ENCODE peak calls at places on chromosome 13, in ten cellular contexts. One of them, this sample, is unnamed.

GRCh38 chr13:74227476-74228158 is 93.4 kb upstream of the KLF12 start:
- DNase-seq in stomach: no peak
- DNase-seq in AG04450: no peak
- DNase-seq in left lung: no peak
- DNase-seq in Peyer's patch: no peak
- DNase-seq in fibroblast of lung: no peak
- DNase-seq in CD8-positive, alpha-beta memory T cell: no peak
- DNase-seq in IMR-90: no peak
- DNase-seq in body of pancreas: no peak
- DNase-seq in adrenal gland: no peak
- DNase-seq in this sample: no peak

GRCh38 chr13:76942363-76942762 is 5.9 kb upstream of the ACOD1 start:
- DNase-seq in fibroblast of lung: no peak
- DNase-seq in stomach: no peak
- DNase-seq in AG04450: no peak
- DNase-seq in adrenal gland: no peak
- DNase-seq in CD8-positive, alpha-beta memory T cell: no peak
- DNase-seq in left lung: no peak
- DNase-seq in IMR-90: no peak
- DNase-seq in body of pancreas: no peak
- DNase-seq in Peyer's patch: no peak
- DNase-seq in this sample: no peak

GRCh38 chr13:91557328-91557727 is 158.9 kb downstream of the GPC5 start:
- DNase-seq in IMR-90: no peak
- DNase-seq in CD8-positive, alpha-beta memory T cell: no peak
- DNase-seq in body of pancreas: no peak
- DNase-seq in adrenal gland: no peak
- DNase-seq in left lung: no peak
- DNase-seq in Peyer's patch: no peak
- DNase-seq in stomach: no peak
- DNase-seq in fibroblast of lung: no peak
- DNase-seq in AG04450: no peak
- DNase-seq in this sample: no peak

GRCh38 chr13:62583466-62583865 is 1167.8 kb upstream of the PCDH20 start:
- DNase-seq in CD8-positive, alpha-beta memory T cell: no peak
- DNase-seq in body of pancreas: no peak
- DNase-seq in Peyer's patch: no peak
- DNase-seq in adrenal gland: no peak
- DNase-seq in IMR-90: no peak
- DNase-seq in stomach: no peak
- DNase-seq in AG04450: no peak
- DNase-seq in left lung: no peak
- DNase-seq in fibroblast of lung: no peak
- DNase-seq in this sample: no peak

GRCh38 chr13:38685974-38686571 is 804 bp upstream of the FREM2 start:
- DNase-seq in adrenal gland: no peak
- DNase-seq in IMR-90: no peak
- DNase-seq in Peyer's patch: no peak
- DNase-seq in AG04450: no peak
- DNase-seq in fibroblast of lung: peak
- DNase-seq in CD8-positive, alpha-beta memory T cell: no peak
- DNase-seq in body of pancreas: peak
- DNase-seq in left lung: peak
- DNase-seq in stomach: no peak
- DNase-seq in this sample: no peak

GRCh38 chr13:89361909-89362308 is 1690.7 kb downstream of the SLITRK5 start:
- DNase-seq in Peyer's patch: no peak
- DNase-seq in fibroblast of lung: peak
- DNase-seq in CD8-positive, alpha-beta memory T cell: no peak
- DNase-seq in AG04450: no peak
- DNase-seq in left lung: no peak
- DNase-seq in body of pancreas: no peak
- DNase-seq in stomach: no peak
- DNase-seq in adrenal gland: peak
- DNase-seq in IMR-90: peak
- DNase-seq in this sample: no peak

GRCh38 chr13:111007209-111007608 is 92.3 kb upstream of the ANKRD10 start:
- DNase-seq in adrenal gland: no peak
- DNase-seq in IMR-90: no peak
- DNase-seq in left lung: no peak
- DNase-seq in fibroblast of lung: no peak
- DNase-seq in AG04450: no peak
- DNase-seq in stomach: no peak
- DNase-seq in CD8-positive, alpha-beta memory T cell: no peak
- DNase-seq in body of pancreas: no peak
- DNase-seq in Peyer's patch: no peak
- DNase-seq in this sample: no peak

GRCh38 chr13:98142427-98143156 is at the start of gene FARP1:
- DNase-seq in left lung: peak
- DNase-seq in fibroblast of lung: peak
- DNase-seq in adrenal gland: peak
- DNase-seq in Peyer's patch: peak
- DNase-seq in CD8-positive, alpha-beta memory T cell: peak
- DNase-seq in IMR-90: peak
- DNase-seq in stomach: peak
- DNase-seq in AG04450: no peak
- DNase-seq in body of pancreas: peak
- DNase-seq in this sample: peak

GRCh38 chr13:76972430-76972829 is 19.5 kb upstream of the CLN5 start:
- DNase-seq in fibroblast of lung: no peak
- DNase-seq in adrenal gland: peak
- DNase-seq in CD8-positive, alpha-beta memory T cell: no peak
- DNase-seq in stomach: no peak
- DNase-seq in IMR-90: no peak
- DNase-seq in body of pancreas: no peak
- DNase-seq in left lung: no peak
- DNase-seq in AG04450: no peak
- DNase-seq in Peyer's patch: no peak
- DNase-seq in this sample: no peak

GRCh38 chr13:75415720-75416119 is 66.2 kb downstream of the TBC1D4 start:
- DNase-seq in left lung: no peak
- DNase-seq in stomach: no peak
- DNase-seq in fibroblast of lung: peak
- DNase-seq in CD8-positive, alpha-beta memory T cell: no peak
- DNase-seq in AG04450: peak
- DNase-seq in Peyer's patch: no peak
- DNase-seq in body of pancreas: no peak
- DNase-seq in IMR-90: peak
- DNase-seq in adrenal gland: no peak
- DNase-seq in this sample: no peak

GRCh38 chr13:48542581-48543341 is 9.9 kb upstream of the RCBTB2 start:
- DNase-seq in left lung: peak
- DNase-seq in IMR-90: peak
- DNase-seq in stomach: peak
- DNase-seq in body of pancreas: no peak
- DNase-seq in fibroblast of lung: peak
- DNase-seq in Peyer's patch: peak
- DNase-seq in adrenal gland: peak
- DNase-seq in AG04450: no peak
- DNase-seq in CD8-positive, alpha-beta memory T cell: no peak
- DNase-seq in this sample: no peak

GRCh38 chr13:101925731-101926130 is 473.3 kb downstream of the ITGBL1 start:
- DNase-seq in left lung: no peak
- DNase-seq in IMR-90: no peak
- DNase-seq in stomach: no peak
- DNase-seq in body of pancreas: no peak
- DNase-seq in adrenal gland: no peak
- DNase-seq in Peyer's patch: no peak
- DNase-seq in CD8-positive, alpha-beta memory T cell: no peak
- DNase-seq in fibroblast of lung: no peak
- DNase-seq in AG04450: no peak
- DNase-seq in this sample: no peak

GRCh38 chr13:95552539-95553270 is at the start of gene CLDN10:
- DNase-seq in CD8-positive, alpha-beta memory T cell: no peak
- DNase-seq in body of pancreas: peak
- DNase-seq in stomach: no peak
- DNase-seq in fibroblast of lung: no peak
- DNase-seq in Peyer's patch: no peak
- DNase-seq in AG04450: no peak
- DNase-seq in left lung: peak
- DNase-seq in IMR-90: no peak
- DNase-seq in adrenal gland: no peak
- DNase-seq in this sample: no peak

GRCh38 chr13:95553614-95554385 is 1.3 kb downstream of the CLDN10 start:
- DNase-seq in body of pancreas: peak
- DNase-seq in CD8-positive, alpha-beta memory T cell: no peak
- DNase-seq in AG04450: no peak
- DNase-seq in stomach: no peak
- DNase-seq in IMR-90: no peak
- DNase-seq in adrenal gland: no peak
- DNase-seq in Peyer's patch: no peak
- DNase-seq in left lung: peak
- DNase-seq in fibroblast of lung: peak
- DNase-seq in this sample: no peak

GRCh38 chr13:95552208-95552538 is 347 bp upstream of the CLDN10 start:
- DNase-seq in stomach: no peak
- DNase-seq in Peyer's patch: no peak
- DNase-seq in adrenal gland: no peak
- DNase-seq in body of pancreas: no peak
- DNase-seq in AG04450: no peak
- DNase-seq in left lung: no peak
- DNase-seq in CD8-positive, alpha-beta memory T cell: no peak
- DNase-seq in IMR-90: no peak
- DNase-seq in fibroblast of lung: no peak
- DNase-seq in this sample: no peak

GRCh38 chr13:95556981-95557380 is 4.5 kb downstream of the CLDN10 start:
- DNase-seq in adrenal gland: no peak
- DNase-seq in body of pancreas: no peak
- DNase-seq in CD8-positive, alpha-beta memory T cell: no peak
- DNase-seq in Peyer's patch: no peak
- DNase-seq in stomach: no peak
- DNase-seq in fibroblast of lung: no peak
- DNase-seq in IMR-90: no peak
- DNase-seq in left lung: no peak
- DNase-seq in AG04450: no peak
- DNase-seq in this sample: no peak

GRCh38 chr13:95553271-95553588 is 710 bp downstream of the CLDN10 start:
- DNase-seq in IMR-90: no peak
- DNase-seq in adrenal gland: no peak
- DNase-seq in body of pancreas: no peak
- DNase-seq in Peyer's patch: no peak
- DNase-seq in left lung: no peak
- DNase-seq in CD8-positive, alpha-beta memory T cell: no peak
- DNase-seq in stomach: no peak
- DNase-seq in AG04450: no peak
- DNase-seq in fibroblast of lung: no peak
- DNase-seq in this sample: no peak
- H3K4me3 ChIP-seq in IMR-90: no peak
- H3K4me3 ChIP-seq in adrenal gland: no peak
- H3K4me3 ChIP-seq in body of pancreas: peak
- H3K4me3 ChIP-seq in Peyer's patch: no peak
- H3K4me3 ChIP-seq in left lung: peak
- H3K4me3 ChIP-seq in CD8-positive, alpha-beta memory T cell: no peak
- H3K4me3 ChIP-seq in stomach: peak
- H3K4me3 ChIP-seq in AG04450: no peak
- H3K4me3 ChIP-seq in fibroblast of lung: no peak
- H3K4me3 ChIP-seq in this sample: no peak

DNA sequence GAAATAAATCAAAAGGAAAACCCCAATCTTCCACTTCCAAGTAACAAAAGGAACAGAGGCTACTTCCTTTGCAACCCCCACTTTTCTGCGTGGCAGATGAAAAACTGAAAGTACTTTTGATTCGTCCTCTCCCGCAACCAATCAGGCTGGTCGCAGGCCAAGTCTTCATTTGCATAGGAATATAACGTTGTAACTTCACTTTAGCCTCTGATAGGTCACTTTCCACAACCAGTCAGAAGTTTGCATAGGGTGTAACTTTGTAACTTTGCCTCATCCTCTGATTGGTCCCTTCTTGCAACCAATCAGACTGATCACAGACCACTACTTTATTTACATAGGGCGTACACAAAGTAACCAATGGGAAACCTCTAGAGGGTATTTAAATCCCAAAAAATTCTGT is 37.2 kb downstream of the TGDS start:
- DNase-seq in adrenal gland: no peak
- DNase-seq in left lung: no peak
- DNase-seq in CD8-positive, alpha-beta memory T cell: peak
- DNase-seq in body of pancreas: no peak
- DNase-seq in IMR-90: no peak
- DNase-seq in fibroblast of lung: no peak
- DNase-seq in stomach: no peak
- DNase-seq in AG04450: no peak
- DNase-seq in Peyer's patch: no peak
- DNase-seq in this sample: no peak
- H3K4me3 ChIP-seq in adrenal gland: no peak
- H3K4me3 ChIP-seq in left lung: no peak
- H3K4me3 ChIP-seq in CD8-positive, alpha-beta memory T cell: no peak
- H3K4me3 ChIP-seq in body of pancreas: no peak
- H3K4me3 ChIP-seq in IMR-90: no peak
- H3K4me3 ChIP-seq in fibroblast of lung: no peak
- H3K4me3 ChIP-seq in stomach: no peak
- H3K4me3 ChIP-seq in AG04450: no peak
- H3K4me3 ChIP-seq in Peyer's patch: no peak
- H3K4me3 ChIP-seq in this sample: no peak

DNA sequence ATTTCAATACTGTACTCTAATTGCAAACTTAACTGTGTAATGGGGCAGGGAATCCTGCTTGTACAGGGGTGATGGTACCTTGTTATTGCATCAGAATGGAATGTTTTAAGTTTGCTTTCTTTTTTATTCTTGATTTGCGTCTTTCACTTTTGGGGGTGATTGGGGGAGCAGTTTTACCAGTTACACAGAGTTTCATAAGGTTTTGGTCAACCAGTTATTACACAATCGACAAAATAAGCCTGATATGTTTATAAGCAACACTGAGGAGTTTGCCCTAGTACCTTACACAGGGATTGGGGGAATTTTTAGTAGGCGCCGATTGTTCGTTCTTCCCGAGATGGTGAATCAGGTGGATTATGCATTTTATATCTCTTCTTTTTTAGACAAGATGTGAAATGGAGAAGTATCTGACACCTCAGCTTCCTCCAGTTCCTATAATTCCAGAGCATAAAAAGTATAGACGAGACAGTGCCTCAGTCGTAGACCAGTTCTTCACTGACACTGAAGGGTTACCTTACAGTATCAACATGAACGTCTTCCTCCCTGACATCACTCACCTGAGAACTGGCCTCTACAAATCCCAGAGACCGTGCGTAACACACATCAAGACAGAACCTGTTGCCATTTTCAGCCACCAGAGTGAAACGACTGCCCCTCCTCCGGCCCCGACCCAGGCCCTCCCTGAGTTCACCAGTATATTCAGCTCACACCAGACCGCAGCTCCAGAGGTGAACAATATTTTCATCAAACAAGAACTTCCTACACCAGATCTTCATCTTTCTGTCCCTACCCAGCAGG is 2.9 kb downstream of the KLF5 start:
- DNase-seq in Peyer's patch: no peak
- DNase-seq in CD8-positive, alpha-beta memory T cell: no peak
- DNase-seq in stomach: no peak
- DNase-seq in body of pancreas: no peak
- DNase-seq in adrenal gland: no peak
- DNase-seq in AG04450: no peak
- DNase-seq in IMR-90: no peak
- DNase-seq in left lung: peak
- DNase-seq in fibroblast of lung: no peak
- DNase-seq in this sample: no peak
- H3K4me3 ChIP-seq in Peyer's patch: peak
- H3K4me3 ChIP-seq in CD8-positive, alpha-beta memory T cell: no peak
- H3K4me3 ChIP-seq in stomach: peak
- H3K4me3 ChIP-seq in body of pancreas: no peak
- H3K4me3 ChIP-seq in adrenal gland: no peak
- H3K4me3 ChIP-seq in AG04450: peak
- H3K4me3 ChIP-seq in IMR-90: no peak
- H3K4me3 ChIP-seq in left lung: peak
- H3K4me3 ChIP-seq in fibroblast of lung: no peak
- H3K4me3 ChIP-seq in this sample: peak

GRCh38 chr13:30863796-30864195 is 42.3 kb upstream of the MEDAG start:
- DNase-seq in CD8-positive, alpha-beta memory T cell: no peak
- DNase-seq in adrenal gland: no peak
- DNase-seq in IMR-90: no peak
- DNase-seq in body of pancreas: no peak
- DNase-seq in AG04450: no peak
- DNase-seq in stomach: no peak
- DNase-seq in Peyer's patch: no peak
- DNase-seq in left lung: no peak
- DNase-seq in fibroblast of lung: no peak
- DNase-seq in this sample: no peak
- H3K4me3 ChIP-seq in CD8-positive, alpha-beta memory T cell: no peak
- H3K4me3 ChIP-seq in adrenal gland: no peak
- H3K4me3 ChIP-seq in IMR-90: no peak
- H3K4me3 ChIP-seq in body of pancreas: no peak
- H3K4me3 ChIP-seq in AG04450: no peak
- H3K4me3 ChIP-seq in stomach: no peak
- H3K4me3 ChIP-seq in Peyer's patch: no peak
- H3K4me3 ChIP-seq in left lung: no peak
- H3K4me3 ChIP-seq in fibroblast of lung: no peak
- H3K4me3 ChIP-seq in this sample: no peak